ENCODE peak calls at places on chromosome 13, in ten cellular contexts. One of them, this sample, is unnamed.

GRCh38 chr13:83538636-83539035 is 343.6 kb downstream of the SLITRK1 start:
- DNase-seq in choroid plexus epithelial cell: no peak
- DNase-seq in posterior cingulate gyrus: no peak
- DNase-seq in nucleus accumbens: no peak
- DNase-seq in lower lobe of right lung: no peak
- DNase-seq in T-cell: no peak
- DNase-seq in NCI-H1092: no peak
- DNase-seq in EH: no peak
- DNase-seq in GM23338: no peak
- DNase-seq in activated T-cell treated with anti-CD3 and anti-CD28 coated beads, Interleukin-2, amount 50 U/mL, for 48 hours: no peak
- DNase-seq in this sample: no peak

GRCh38 chr13:105502193-105502592 is 1033.3 kb downstream of the EFNB2 start:
- DNase-seq in choroid plexus epithelial cell: no peak
- DNase-seq in NCI-H1092: no peak
- DNase-seq in T-cell: no peak
- DNase-seq in posterior cingulate gyrus: no peak
- DNase-seq in GM23338: peak; percentile 42
- DNase-seq in EH: no peak
- DNase-seq in lower lobe of right lung: no peak
- DNase-seq in nucleus accumbens: no peak
- DNase-seq in activated T-cell treated with anti-CD3 and anti-CD28 coated beads, Interleukin-2, amount 50 U/mL, for 48 hours: no peak
- DNase-seq in this sample: no peak

GRCh38 chr13:95601906-95602305 is 42.6 kb downstream of the DZIP1 start:
- DNase-seq in posterior cingulate gyrus: no peak
- DNase-seq in nucleus accumbens: no peak
- DNase-seq in lower lobe of right lung: no peak
- DNase-seq in GM23338: no peak
- DNase-seq in T-cell: no peak
- DNase-seq in activated T-cell treated with anti-CD3 and anti-CD28 coated beads, Interleukin-2, amount 50 U/mL, for 48 hours: no peak
- DNase-seq in choroid plexus epithelial cell: no peak
- DNase-seq in EH: no peak
- DNase-seq in NCI-H1092: no peak
- DNase-seq in this sample: no peak

GRCh38 chr13:23567792-23568480 is 2.3 kb upstream of the TNFRSF19 start:
- DNase-seq in NCI-H1092: no peak
- DNase-seq in EH: no peak
- DNase-seq in posterior cingulate gyrus: no peak
- DNase-seq in lower lobe of right lung: no peak
- DNase-seq in GM23338: no peak
- DNase-seq in nucleus accumbens: no peak
- DNase-seq in choroid plexus epithelial cell: peak; percentile 38
- DNase-seq in activated T-cell treated with anti-CD3 and anti-CD28 coated beads, Interleukin-2, amount 50 U/mL, for 48 hours: no peak
- DNase-seq in T-cell: no peak
- DNase-seq in this sample: no peak

GRCh38 chr13:102881819-102882686 is 36.2 kb downstream of the ERCC5 start:
- DNase-seq in activated T-cell treated with anti-CD3 and anti-CD28 coated beads, Interleukin-2, amount 50 U/mL, for 48 hours: no peak
- DNase-seq in T-cell: no peak
- DNase-seq in posterior cingulate gyrus: no peak
- DNase-seq in nucleus accumbens: no peak
- DNase-seq in GM23338: no peak
- DNase-seq in NCI-H1092: no peak
- DNase-seq in lower lobe of right lung: no peak
- DNase-seq in EH: no peak
- DNase-seq in choroid plexus epithelial cell: no peak
- DNase-seq in this sample: no peak

GRCh38 chr13:31031482-31031881 is 99.0 kb downstream of the TEX26 start:
- DNase-seq in GM23338: no peak
- DNase-seq in lower lobe of right lung: no peak
- DNase-seq in choroid plexus epithelial cell: no peak
- DNase-seq in EH: no peak
- DNase-seq in NCI-H1092: no peak
- DNase-seq in posterior cingulate gyrus: no peak
- DNase-seq in T-cell: no peak
- DNase-seq in activated T-cell treated with anti-CD3 and anti-CD28 coated beads, Interleukin-2, amount 50 U/mL, for 48 hours: no peak
- DNase-seq in nucleus accumbens: no peak
- DNase-seq in this sample: no peak

GRCh38 chr13:74134777-74135305 is 637 bp upstream of the KLF12 start:
- DNase-seq in T-cell: peak; percentile 57
- DNase-seq in NCI-H1092: peak; percentile 78
- DNase-seq in activated T-cell treated with anti-CD3 and anti-CD28 coated beads, Interleukin-2, amount 50 U/mL, for 48 hours: peak; percentile 87
- DNase-seq in EH: no peak
- DNase-seq in lower lobe of right lung: peak; percentile 66
- DNase-seq in choroid plexus epithelial cell: no peak
- DNase-seq in GM23338: no peak
- DNase-seq in posterior cingulate gyrus: peak; percentile 30
- DNase-seq in nucleus accumbens: no peak
- DNase-seq in this sample: no peak

GRCh38 chr13:106858910-106859309 is 291.0 kb upstream of the ARGLU1 start:
- DNase-seq in T-cell: no peak
- DNase-seq in posterior cingulate gyrus: no peak
- DNase-seq in NCI-H1092: no peak
- DNase-seq in GM23338: peak; percentile 92
- DNase-seq in activated T-cell treated with anti-CD3 and anti-CD28 coated beads, Interleukin-2, amount 50 U/mL, for 48 hours: no peak
- DNase-seq in nucleus accumbens: no peak
- DNase-seq in lower lobe of right lung: no peak
- DNase-seq in EH: no peak
- DNase-seq in choroid plexus epithelial cell: no peak
- DNase-seq in this sample: no peak

GRCh38 chr13:94515911-94516310 is 36.4 kb upstream of the DCT start:
- DNase-seq in activated T-cell treated with anti-CD3 and anti-CD28 coated beads, Interleukin-2, amount 50 U/mL, for 48 hours: no peak
- DNase-seq in NCI-H1092: no peak
- DNase-seq in T-cell: no peak
- DNase-seq in nucleus accumbens: no peak
- DNase-seq in lower lobe of right lung: no peak
- DNase-seq in EH: no peak
- DNase-seq in GM23338: no peak
- DNase-seq in choroid plexus epithelial cell: no peak
- DNase-seq in posterior cingulate gyrus: no peak
- DNase-seq in this sample: no peak

GRCh38 chr13:30792257-30793000 is 57.1 kb downstream of the ALOX5AP start:
- DNase-seq in posterior cingulate gyrus: peak; percentile 75
- DNase-seq in NCI-H1092: no peak
- DNase-seq in lower lobe of right lung: peak; percentile 68
- DNase-seq in GM23338: peak; percentile 20
- DNase-seq in T-cell: no peak
- DNase-seq in choroid plexus epithelial cell: peak; percentile 98
- DNase-seq in activated T-cell treated with anti-CD3 and anti-CD28 coated beads, Interleukin-2, amount 50 U/mL, for 48 hours: no peak
- DNase-seq in EH: peak; percentile 96
- DNase-seq in nucleus accumbens: peak; percentile 43
- DNase-seq in this sample: no peak

GRCh38 chr13:73162912-73163911 is 104.4 kb downstream of the KLF5 start:
- DNase-seq in activated T-cell treated with anti-CD3 and anti-CD28 coated beads, Interleukin-2, amount 50 U/mL, for 48 hours: no peak
- DNase-seq in T-cell: no peak
- DNase-seq in NCI-H1092: no peak
- DNase-seq in lower lobe of right lung: no peak
- DNase-seq in choroid plexus epithelial cell: no peak
- DNase-seq in GM23338: no peak
- DNase-seq in posterior cingulate gyrus: no peak
- DNase-seq in EH: no peak
- DNase-seq in nucleus accumbens: no peak
- DNase-seq in this sample: no peak

GRCh38 chr13:40640845-40641458 is 25.5 kb downstream of the FOXO1 start:
- DNase-seq in activated T-cell treated with anti-CD3 and anti-CD28 coated beads, Interleukin-2, amount 50 U/mL, for 48 hours: peak; percentile 53
- DNase-seq in nucleus accumbens: no peak
- DNase-seq in posterior cingulate gyrus: no peak
- DNase-seq in EH: no peak
- DNase-seq in lower lobe of right lung: no peak
- DNase-seq in choroid plexus epithelial cell: no peak
- DNase-seq in NCI-H1092: no peak
- DNase-seq in GM23338: no peak
- DNase-seq in T-cell: no peak
- DNase-seq in this sample: no peak

GRCh38 chr13:74687452-74688180 is 553.4 kb upstream of the KLF12 start:
- DNase-seq in EH: no peak
- DNase-seq in NCI-H1092: no peak
- DNase-seq in nucleus accumbens: no peak
- DNase-seq in posterior cingulate gyrus: no peak
- DNase-seq in T-cell: no peak
- DNase-seq in activated T-cell treated with anti-CD3 and anti-CD28 coated beads, Interleukin-2, amount 50 U/mL, for 48 hours: no peak
- DNase-seq in lower lobe of right lung: no peak
- DNase-seq in GM23338: peak; percentile 3
- DNase-seq in choroid plexus epithelial cell: no peak
- DNase-seq in this sample: no peak

GRCh38 chr13:49859568-49859967 is 67.1 kb upstream of the KPNA3 start:
- DNase-seq in posterior cingulate gyrus: no peak
- DNase-seq in T-cell: no peak
- DNase-seq in activated T-cell treated with anti-CD3 and anti-CD28 coated beads, Interleukin-2, amount 50 U/mL, for 48 hours: no peak
- DNase-seq in GM23338: no peak
- DNase-seq in nucleus accumbens: no peak
- DNase-seq in choroid plexus epithelial cell: peak; percentile 78
- DNase-seq in lower lobe of right lung: no peak
- DNase-seq in EH: peak; percentile 97
- DNase-seq in NCI-H1092: no peak
- DNase-seq in this sample: no peak

GRCh38 chr13:71787461-71787860 is 79.5 kb downstream of the DACH1 start:
- DNase-seq in EH: no peak
- DNase-seq in lower lobe of right lung: no peak
- DNase-seq in NCI-H1092: no peak
- DNase-seq in nucleus accumbens: no peak
- DNase-seq in posterior cingulate gyrus: no peak
- DNase-seq in activated T-cell treated with anti-CD3 and anti-CD28 coated beads, Interleukin-2, amount 50 U/mL, for 48 hours: no peak
- DNase-seq in choroid plexus epithelial cell: no peak
- DNase-seq in T-cell: no peak
- DNase-seq in GM23338: no peak
- DNase-seq in this sample: no peak

GRCh38 chr13:50222569-50223332 is 207.5 kb downstream of the KCNRG start:
- DNase-seq in NCI-H1092: peak; percentile 82
- DNase-seq in nucleus accumbens: peak; percentile 14
- DNase-seq in activated T-cell treated with anti-CD3 and anti-CD28 coated beads, Interleukin-2, amount 50 U/mL, for 48 hours: peak; percentile 45
- DNase-seq in choroid plexus epithelial cell: peak; percentile 90
- DNase-seq in GM23338: no peak
- DNase-seq in posterior cingulate gyrus: peak; percentile 53
- DNase-seq in lower lobe of right lung: peak; percentile 81
- DNase-seq in EH: peak; percentile 69
- DNase-seq in T-cell: no peak
- DNase-seq in this sample: no peak

GRCh38 chr13:94342436-94343242 is 136.8 kb downstream of the DCT start:
- DNase-seq in nucleus accumbens: no peak
- DNase-seq in NCI-H1092: no peak
- DNase-seq in lower lobe of right lung: no peak
- DNase-seq in choroid plexus epithelial cell: peak; percentile 27
- DNase-seq in T-cell: no peak
- DNase-seq in posterior cingulate gyrus: no peak
- DNase-seq in EH: no peak
- DNase-seq in activated T-cell treated with anti-CD3 and anti-CD28 coated beads, Interleukin-2, amount 50 U/mL, for 48 hours: no peak
- DNase-seq in GM23338: no peak
- DNase-seq in this sample: no peak

GRCh38 chr13:60787083-60787482 is 390.1 kb downstream of the TDRD3 start:
- DNase-seq in posterior cingulate gyrus: no peak
- DNase-seq in nucleus accumbens: no peak
- DNase-seq in NCI-H1092: no peak
- DNase-seq in choroid plexus epithelial cell: no peak
- DNase-seq in GM23338: peak; percentile 11
- DNase-seq in EH: no peak
- DNase-seq in activated T-cell treated with anti-CD3 and anti-CD28 coated beads, Interleukin-2, amount 50 U/mL, for 48 hours: no peak
- DNase-seq in lower lobe of right lung: no peak
- DNase-seq in T-cell: no peak
- DNase-seq in this sample: no peak

GRCh38 chr13:71303144-71303543 is 563.9 kb downstream of the DACH1 start:
- DNase-seq in choroid plexus epithelial cell: peak; percentile 18
- DNase-seq in lower lobe of right lung: no peak
- DNase-seq in activated T-cell treated with anti-CD3 and anti-CD28 coated beads, Interleukin-2, amount 50 U/mL, for 48 hours: no peak
- DNase-seq in GM23338: peak; percentile 30
- DNase-seq in EH: no peak
- DNase-seq in NCI-H1092: peak; percentile 6
- DNase-seq in posterior cingulate gyrus: no peak
- DNase-seq in T-cell: no peak
- DNase-seq in nucleus accumbens: no peak
- DNase-seq in this sample: no peak

GRCh38 chr13:103140001-103140671 is 73.9 kb upstream of the SLC10A2 start:
- DNase-seq in T-cell: no peak
- DNase-seq in GM23338: peak; percentile 85
- DNase-seq in EH: peak; percentile 24
- DNase-seq in choroid plexus epithelial cell: peak; percentile 57
- DNase-seq in lower lobe of right lung: no peak
- DNase-seq in activated T-cell treated with anti-CD3 and anti-CD28 coated beads, Interleukin-2, amount 50 U/mL, for 48 hours: no peak
- DNase-seq in posterior cingulate gyrus: no peak
- DNase-seq in nucleus accumbens: no peak
- DNase-seq in NCI-H1092: peak; percentile 8
- DNase-seq in this sample: no peak

GRCh38 chr13:76025392-76025791 is 389.3 kb downstream of the LMO7 start:
- DNase-seq in GM23338: no peak
- DNase-seq in posterior cingulate gyrus: no peak
- DNase-seq in EH: no peak
- DNase-seq in lower lobe of right lung: no peak
- DNase-seq in nucleus accumbens: no peak
- DNase-seq in choroid plexus epithelial cell: no peak
- DNase-seq in T-cell: no peak
- DNase-seq in activated T-cell treated with anti-CD3 and anti-CD28 coated beads, Interleukin-2, amount 50 U/mL, for 48 hours: no peak
- DNase-seq in NCI-H1092: no peak
- DNase-seq in this sample: no peak

GRCh38 chr13:81927347-81927746 is 1586.4 kb upstream of the SPRY2 start:
- DNase-seq in T-cell: no peak
- DNase-seq in activated T-cell treated with anti-CD3 and anti-CD28 coated beads, Interleukin-2, amount 50 U/mL, for 48 hours: no peak
- DNase-seq in choroid plexus epithelial cell: peak; percentile 37
- DNase-seq in GM23338: peak; percentile 41
- DNase-seq in EH: no peak
- DNase-seq in lower lobe of right lung: no peak
- DNase-seq in NCI-H1092: no peak
- DNase-seq in posterior cingulate gyrus: no peak
- DNase-seq in nucleus accumbens: no peak
- DNase-seq in this sample: no peak

GRCh38 chr13:25380082-25380481 is 8.3 kb downstream of the ATP8A2 start:
- DNase-seq in nucleus accumbens: no peak
- DNase-seq in posterior cingulate gyrus: no peak
- DNase-seq in activated T-cell treated with anti-CD3 and anti-CD28 coated beads, Interleukin-2, amount 50 U/mL, for 48 hours: no peak
- DNase-seq in T-cell: no peak
- DNase-seq in lower lobe of right lung: no peak
- DNase-seq in EH: no peak
- DNase-seq in choroid plexus epithelial cell: no peak
- DNase-seq in NCI-H1092: no peak
- DNase-seq in GM23338: no peak
- DNase-seq in this sample: no peak

GRCh38 chr13:92297971-92298942 is 899.8 kb downstream of the GPC5 start:
- DNase-seq in T-cell: no peak
- DNase-seq in activated T-cell treated with anti-CD3 and anti-CD28 coated beads, Interleukin-2, amount 50 U/mL, for 48 hours: no peak
- DNase-seq in nucleus accumbens: no peak
- DNase-seq in NCI-H1092: no peak
- DNase-seq in EH: no peak
- DNase-seq in posterior cingulate gyrus: no peak
- DNase-seq in GM23338: peak; percentile 63
- DNase-seq in choroid plexus epithelial cell: no peak
- DNase-seq in lower lobe of right lung: no peak
- DNase-seq in this sample: no peak